ENCODE peak calls at places on chromosome 7, in five cellular contexts. M is stomach, W is PC-3, P is lower lobe of right lung, N is uterus. L is an unnamed sample.

GRCh38 chr7:138023618-138024333 is 21.9 kb upstream of the CREB3L2 start:
- DNase-seq in P (no peak), W (no peak), N (no peak), M (no peak), L (peak)

GRCh38 chr7:6252310-6252709 is 20.1 kb downstream of the CYTH3 start:
- DNase-seq in N (no peak), P (no peak), W (no peak), M (no peak), L (no peak)

GRCh38 chr7:55074008-55074499 is 55.2 kb downstream of the EGFR start:
- DNase-seq in P (peak), M (peak), W (peak), N (no peak), L (peak)

GRCh38 chr7:502296-502695 is 17.4 kb downstream of the PDGFA start:
- DNase-seq in N (no peak), M (no peak), P (peak), W (no peak), L (no peak)

GRCh38 chr7:11492307-11492706 is 339.7 kb downstream of the THSD7A start:
- DNase-seq in N (no peak), P (no peak), W (peak), M (no peak), L (no peak)

GRCh38 chr7:112065758-112066157 is 140.4 kb downstream of the DOCK4 start:
- DNase-seq in P (no peak), N (no peak), W (no peak), M (no peak), L (no peak)

GRCh38 chr7:98281757-98282652 is 519 bp downstream of the BRI3 start:
- DNase-seq in P (peak), M (peak), W (no peak), N (peak), L (peak)

GRCh38 chr7:121369462-121369861 is 26.6 kb downstream of the FAM3C start:
- DNase-seq in N (no peak), M (no peak), P (no peak), W (peak), L (no peak)

GRCh38 chr7:73994023-73994422 is 34.0 kb upstream of the ELN start:
- DNase-seq in M (no peak), N (no peak), P (no peak), W (no peak), L (no peak)

GRCh38 chr7:90828601-90829000 is 232.5 kb downstream of the CDK14 start:
- DNase-seq in M (no peak), N (no peak), W (peak), P (no peak), L (no peak)

GRCh38 chr7:44294325-44295069 is 30.9 kb downstream of the CAMK2B start:
- DNase-seq in N (no peak), M (no peak), W (no peak), P (no peak), L (peak)

GRCh38 chr7:101140746-101141382 is 13.4 kb upstream of the AP1S1 start:
- DNase-seq in M (no peak), P (no peak), W (peak), N (no peak), L (no peak)

GRCh38 chr7:158759749-158760444 is 55.3 kb upstream of the NCAPG2 start:
- DNase-seq in W (no peak), P (no peak), M (no peak), N (no peak), L (no peak)

GRCh38 chr7:129764685-129765084 is 153.2 kb downstream of the NRF1 start:
- DNase-seq in P (no peak), N (no peak), W (no peak), M (no peak), L (no peak)

GRCh38 chr7:96238976-96239766 is 82.7 kb downstream of the SLC25A13 start:
- DNase-seq in W (no peak), M (no peak), N (no peak), P (no peak), L (no peak)

DNA sequence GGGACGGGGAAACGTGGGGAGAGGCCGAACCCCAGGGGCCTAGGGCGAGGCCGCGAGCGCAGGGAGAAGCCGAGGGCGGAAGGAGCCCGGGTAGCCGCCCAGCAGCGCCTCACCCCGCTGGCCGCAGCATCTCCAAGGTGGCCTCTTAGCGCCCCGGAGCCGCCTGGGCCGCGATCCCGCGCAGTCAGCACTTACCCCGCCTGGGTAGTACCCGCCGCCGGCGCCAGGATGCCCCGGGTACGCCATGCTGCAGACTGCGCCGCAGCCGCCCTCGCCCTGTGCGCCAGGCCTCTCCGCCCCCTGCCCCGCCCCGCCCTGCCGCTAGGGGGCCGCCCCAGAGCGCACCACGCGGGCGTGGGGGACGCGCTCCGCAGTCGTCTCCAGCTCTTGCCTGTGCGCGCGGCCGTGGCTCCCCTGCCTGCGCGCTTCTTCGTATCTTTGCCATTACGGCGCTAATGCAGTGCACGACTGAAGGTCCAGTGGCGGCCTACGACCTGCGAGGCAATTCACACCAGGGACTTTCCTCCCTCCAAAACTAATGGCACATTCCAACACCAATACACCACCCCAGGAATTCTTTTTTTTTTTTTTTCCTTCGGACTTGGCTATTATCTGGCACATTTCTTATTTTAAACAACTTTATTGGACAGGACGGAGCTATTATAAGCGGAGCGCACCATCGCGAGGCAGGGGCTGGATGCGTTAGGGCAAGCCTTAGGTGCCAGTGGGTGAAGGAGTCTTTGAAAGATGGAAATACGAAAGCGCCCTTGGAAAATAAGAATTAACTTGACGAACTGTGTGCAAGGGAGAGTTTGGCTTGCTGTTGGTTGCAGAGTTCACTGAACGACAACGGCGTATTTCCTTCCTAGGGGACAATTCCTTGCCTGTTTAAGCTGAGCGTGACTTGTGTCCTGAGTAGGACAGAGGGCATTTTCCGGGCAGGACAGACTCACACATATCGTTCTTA is at the start of gene SRI:
- DNase-seq in P (peak), M (peak), W (peak), N (peak), L (peak)
- TF ChIP-seq CTCF in P (peak), M (peak), W (peak), N (peak), L (peak)

DNA sequence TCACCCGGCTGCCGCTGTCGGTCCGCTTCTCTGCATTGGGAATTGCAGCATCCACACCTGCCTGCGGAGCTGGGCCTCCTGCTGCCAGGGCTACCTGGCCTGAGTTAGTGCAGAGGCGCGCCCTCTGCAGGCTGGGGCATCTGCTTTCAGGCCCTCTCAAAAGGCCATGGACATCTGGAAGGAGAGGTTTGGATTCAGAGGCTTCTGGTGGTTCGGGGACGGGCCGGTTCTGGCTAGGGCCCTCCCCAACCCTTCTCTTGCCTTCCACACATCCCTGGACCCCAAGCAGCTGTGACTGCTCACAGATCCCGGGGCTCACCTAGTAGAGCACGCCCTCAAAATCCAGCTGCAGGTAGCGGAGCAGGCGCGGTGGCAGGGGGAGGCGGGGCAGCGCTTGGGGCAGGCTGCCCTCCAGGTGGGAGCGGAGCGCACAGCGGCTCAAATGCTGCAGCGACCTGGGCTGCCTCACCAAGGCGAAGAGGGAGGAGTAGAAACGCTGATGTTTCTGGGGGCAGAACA is 8.4 kb upstream of the GBX1 start:
- DNase-seq in W (peak), P (no peak), M (peak), N (no peak), L (peak)
- TF ChIP-seq CTCF in W (peak), P (no peak), M (no peak), N (no peak), L (no peak)

GRCh38 chr7:149669121-149669818 is 104.1 kb downstream of the ZNF467 start:
- DNase-seq in P (no peak), M (no peak), W (peak), N (no peak), L (no peak)
- TF ChIP-seq CTCF in P (peak), M (no peak), W (peak), N (no peak), L (no peak)

GRCh38 chr7:14309432-14309831 is 320.0 kb upstream of the ETV1 start:
- DNase-seq in P (no peak), M (no peak), W (no peak), N (no peak), L (no peak)

GRCh38 chr7:14303536-14303935 is 314.1 kb upstream of the ETV1 start:
- DNase-seq in M (no peak), N (no peak), P (no peak), W (peak), L (no peak)

DNA sequence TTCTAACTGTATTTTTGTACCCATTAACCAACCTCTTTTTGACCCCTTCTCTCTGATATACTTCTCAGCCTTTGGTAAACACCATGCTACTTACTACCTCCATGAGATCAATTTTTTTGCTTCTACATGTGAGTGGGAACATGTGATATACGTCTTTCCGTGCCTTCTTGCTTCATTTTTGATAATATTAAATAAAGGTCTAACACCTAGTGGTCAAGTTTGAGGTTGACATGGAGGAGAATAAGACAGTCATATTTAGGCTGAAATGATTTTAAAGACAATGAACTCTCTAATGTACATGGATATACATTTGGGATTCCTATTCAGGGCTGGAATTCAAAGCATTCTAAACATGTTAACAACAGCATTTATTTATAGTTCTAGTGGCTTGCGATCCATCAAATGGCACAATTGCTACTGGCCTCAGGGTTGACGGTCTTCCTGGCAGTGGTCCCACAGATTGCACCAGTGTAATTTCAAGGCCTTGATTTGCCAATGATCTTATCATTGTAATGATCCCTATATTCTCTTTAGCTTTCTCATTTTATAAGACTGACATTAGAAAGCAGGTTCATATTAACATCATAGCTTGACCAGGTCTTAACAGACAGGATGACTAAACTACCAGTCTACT is 315.9 kb upstream of the ETV1 start:
- DNase-seq in P (no peak), M (no peak), N (no peak), W (no peak), L (no peak)
- TF ChIP-seq CTCF in P (no peak), M (no peak), N (no peak), W (peak), L (no peak)

L was measured in GM20000.